ENCODE peak calls at places on chromosomes 7 and 10, in eight cellular contexts. One of them, this sample, is unnamed.

GRCh38 chr7:76054129-76055120 is 6.5 kb downstream of the MDH2 start:
- DNase-seq in colonic mucosa: no peak
- DNase-seq in foreskin fibroblast: peak
- DNase-seq in bronchial epithelial cell: peak
- DNase-seq in A673: no peak
- DNase-seq in A549: peak
- DNase-seq in kidney epithelial cell: peak
- DNase-seq in neural crest cell: no peak
- DNase-seq in this sample: no peak

GRCh38 chr7:127678330-127678729 is 26.3 kb downstream of the SND1 start:
- DNase-seq in colonic mucosa: no peak
- DNase-seq in foreskin fibroblast: no peak
- DNase-seq in bronchial epithelial cell: no peak
- DNase-seq in A673: no peak
- DNase-seq in A549: no peak
- DNase-seq in kidney epithelial cell: no peak
- DNase-seq in neural crest cell: no peak
- DNase-seq in this sample: no peak

GRCh38 chr7:28169166-28169713 is 11.4 kb downstream of the JAZF1 start:
- DNase-seq in colonic mucosa: no peak
- DNase-seq in foreskin fibroblast: peak
- DNase-seq in bronchial epithelial cell: no peak
- DNase-seq in A673: no peak
- DNase-seq in A549: no peak
- DNase-seq in kidney epithelial cell: no peak
- DNase-seq in neural crest cell: no peak
- DNase-seq in this sample: no peak

GRCh38 chr7:57404343-57404966 is 45.5 kb upstream of the ZNF716 start:
- DNase-seq in colonic mucosa: no peak
- DNase-seq in foreskin fibroblast: no peak
- DNase-seq in bronchial epithelial cell: no peak
- DNase-seq in A673: no peak
- DNase-seq in A549: no peak
- DNase-seq in kidney epithelial cell: no peak
- DNase-seq in neural crest cell: no peak
- DNase-seq in this sample: no peak

GRCh38 chr10:69229565-69229886 is 9.4 kb downstream of the HKDC1 start:
- DNase-seq in colonic mucosa: no peak
- DNase-seq in foreskin fibroblast: no peak
- DNase-seq in bronchial epithelial cell: no peak
- DNase-seq in A673: no peak
- DNase-seq in A549: no peak
- DNase-seq in kidney epithelial cell: no peak
- DNase-seq in neural crest cell: no peak
- DNase-seq in this sample: no peak

GRCh38 chr10:44569193-44570091 is 184.5 kb upstream of the CXCL12 start:
- DNase-seq in colonic mucosa: no peak
- DNase-seq in foreskin fibroblast: peak
- DNase-seq in bronchial epithelial cell: no peak
- DNase-seq in A673: no peak
- DNase-seq in A549: no peak
- DNase-seq in kidney epithelial cell: no peak
- DNase-seq in neural crest cell: no peak
- DNase-seq in this sample: peak

GRCh38 chr7:106615808-106616691 is 44.9 kb downstream of the CCDC71L start:
- DNase-seq in colonic mucosa: no peak
- DNase-seq in foreskin fibroblast: no peak
- DNase-seq in bronchial epithelial cell: no peak
- DNase-seq in A673: no peak
- DNase-seq in A549: no peak
- DNase-seq in kidney epithelial cell: no peak
- DNase-seq in neural crest cell: no peak
- DNase-seq in this sample: no peak

GRCh38 chr7:38306914-38307313 is 33.5 kb upstream of the TARP start:
- DNase-seq in colonic mucosa: no peak
- DNase-seq in foreskin fibroblast: no peak
- DNase-seq in bronchial epithelial cell: no peak
- DNase-seq in A673: no peak
- DNase-seq in A549: no peak
- DNase-seq in kidney epithelial cell: no peak
- DNase-seq in neural crest cell: no peak
- DNase-seq in this sample: no peak

GRCh38 chr7:124515431-124515830 is 250.2 kb downstream of the GPR37 start:
- DNase-seq in colonic mucosa: no peak
- DNase-seq in foreskin fibroblast: no peak
- DNase-seq in bronchial epithelial cell: no peak
- DNase-seq in A673: no peak
- DNase-seq in A549: no peak
- DNase-seq in kidney epithelial cell: no peak
- DNase-seq in neural crest cell: no peak
- DNase-seq in this sample: no peak

GRCh38 chr7:54674891-54675290 is 84.1 kb downstream of the SEC61G start:
- DNase-seq in colonic mucosa: no peak
- DNase-seq in foreskin fibroblast: no peak
- DNase-seq in bronchial epithelial cell: no peak
- DNase-seq in A673: no peak
- DNase-seq in A549: no peak
- DNase-seq in kidney epithelial cell: no peak
- DNase-seq in neural crest cell: no peak
- DNase-seq in this sample: no peak

GRCh38 chr7:54680377-54681005 is 78.5 kb downstream of the SEC61G start:
- DNase-seq in colonic mucosa: no peak
- DNase-seq in foreskin fibroblast: no peak
- DNase-seq in bronchial epithelial cell: no peak
- DNase-seq in A673: no peak
- DNase-seq in A549: no peak
- DNase-seq in kidney epithelial cell: no peak
- DNase-seq in neural crest cell: no peak
- DNase-seq in this sample: no peak

GRCh38 chr7:54679414-54679813 is 79.6 kb downstream of the SEC61G start:
- DNase-seq in colonic mucosa: no peak
- DNase-seq in foreskin fibroblast: no peak
- DNase-seq in bronchial epithelial cell: no peak
- DNase-seq in A673: no peak
- DNase-seq in A549: no peak
- DNase-seq in kidney epithelial cell: no peak
- DNase-seq in neural crest cell: no peak
- DNase-seq in this sample: no peak

GRCh38 chr7:54678763-54679396 is 80.1 kb downstream of the SEC61G start:
- DNase-seq in colonic mucosa: no peak
- DNase-seq in foreskin fibroblast: peak
- DNase-seq in bronchial epithelial cell: peak
- DNase-seq in A673: no peak
- DNase-seq in A549: peak
- DNase-seq in kidney epithelial cell: no peak
- DNase-seq in neural crest cell: no peak
- DNase-seq in this sample: no peak
- TF ChIP-seq CTCF in colonic mucosa: no peak
- TF ChIP-seq CTCF in foreskin fibroblast: no peak
- TF ChIP-seq CTCF in bronchial epithelial cell: no peak
- TF ChIP-seq CTCF in A673: no peak
- TF ChIP-seq CTCF in A549: no peak
- TF ChIP-seq CTCF in kidney epithelial cell: no peak
- TF ChIP-seq CTCF in neural crest cell: no peak
- TF ChIP-seq CTCF in this sample: no peak

DNA sequence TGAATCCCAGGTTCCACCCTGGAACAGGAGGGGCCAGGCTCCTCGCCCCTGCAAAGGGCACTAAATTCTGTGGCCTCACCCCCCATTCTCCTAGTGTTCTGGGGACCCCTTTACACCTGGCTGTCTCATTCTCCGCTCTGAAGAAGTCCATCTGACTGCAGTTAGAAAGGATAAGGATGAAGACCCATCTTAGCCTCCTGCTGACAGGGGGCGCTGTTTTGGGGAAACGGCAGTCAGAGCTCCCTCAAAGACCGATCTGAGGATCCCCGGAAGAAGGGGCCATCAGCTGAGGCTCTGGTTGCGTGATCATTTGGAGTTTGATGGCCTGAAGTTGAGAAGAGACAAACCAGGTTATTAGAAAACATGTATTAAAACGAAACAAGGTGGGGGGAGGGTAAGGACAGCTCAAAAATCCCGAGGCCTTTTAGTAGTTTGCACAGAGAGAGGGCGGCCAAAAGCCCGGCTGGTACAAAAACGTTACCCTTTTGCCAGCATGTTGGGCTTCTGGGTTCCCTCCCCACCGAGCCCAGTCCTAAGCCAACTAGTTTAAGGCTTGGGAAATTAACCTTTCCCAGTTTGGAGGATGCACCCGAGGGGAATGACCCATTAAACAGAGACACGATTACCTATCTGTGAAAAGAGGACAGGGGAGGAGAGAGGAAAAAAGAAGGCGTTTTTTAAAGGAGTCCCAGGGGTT is 102.8 kb downstream of the CHN2 start:
- DNase-seq in colonic mucosa: no peak
- DNase-seq in foreskin fibroblast: no peak
- DNase-seq in bronchial epithelial cell: no peak
- DNase-seq in A673: no peak
- DNase-seq in A549: peak
- DNase-seq in kidney epithelial cell: no peak
- DNase-seq in neural crest cell: peak
- DNase-seq in this sample: no peak
- TF ChIP-seq CTCF in colonic mucosa: no peak
- TF ChIP-seq CTCF in foreskin fibroblast: peak
- TF ChIP-seq CTCF in bronchial epithelial cell: no peak
- TF ChIP-seq CTCF in A673: peak
- TF ChIP-seq CTCF in A549: no peak
- TF ChIP-seq CTCF in kidney epithelial cell: peak
- TF ChIP-seq CTCF in neural crest cell: peak
- TF ChIP-seq CTCF in this sample: peak

GRCh38 chr10:98858525-98858924 is 377.1 kb downstream of the HPSE2 start:
- DNase-seq in colonic mucosa: no peak
- DNase-seq in foreskin fibroblast: peak
- DNase-seq in bronchial epithelial cell: peak
- DNase-seq in A673: peak
- DNase-seq in A549: peak
- DNase-seq in kidney epithelial cell: no peak
- DNase-seq in neural crest cell: no peak
- DNase-seq in this sample: no peak
- TF ChIP-seq CTCF in colonic mucosa: no peak
- TF ChIP-seq CTCF in foreskin fibroblast: no peak
- TF ChIP-seq CTCF in bronchial epithelial cell: no peak
- TF ChIP-seq CTCF in A673: peak
- TF ChIP-seq CTCF in A549: peak
- TF ChIP-seq CTCF in kidney epithelial cell: no peak
- TF ChIP-seq CTCF in neural crest cell: peak
- TF ChIP-seq CTCF in this sample: no peak

DNA sequence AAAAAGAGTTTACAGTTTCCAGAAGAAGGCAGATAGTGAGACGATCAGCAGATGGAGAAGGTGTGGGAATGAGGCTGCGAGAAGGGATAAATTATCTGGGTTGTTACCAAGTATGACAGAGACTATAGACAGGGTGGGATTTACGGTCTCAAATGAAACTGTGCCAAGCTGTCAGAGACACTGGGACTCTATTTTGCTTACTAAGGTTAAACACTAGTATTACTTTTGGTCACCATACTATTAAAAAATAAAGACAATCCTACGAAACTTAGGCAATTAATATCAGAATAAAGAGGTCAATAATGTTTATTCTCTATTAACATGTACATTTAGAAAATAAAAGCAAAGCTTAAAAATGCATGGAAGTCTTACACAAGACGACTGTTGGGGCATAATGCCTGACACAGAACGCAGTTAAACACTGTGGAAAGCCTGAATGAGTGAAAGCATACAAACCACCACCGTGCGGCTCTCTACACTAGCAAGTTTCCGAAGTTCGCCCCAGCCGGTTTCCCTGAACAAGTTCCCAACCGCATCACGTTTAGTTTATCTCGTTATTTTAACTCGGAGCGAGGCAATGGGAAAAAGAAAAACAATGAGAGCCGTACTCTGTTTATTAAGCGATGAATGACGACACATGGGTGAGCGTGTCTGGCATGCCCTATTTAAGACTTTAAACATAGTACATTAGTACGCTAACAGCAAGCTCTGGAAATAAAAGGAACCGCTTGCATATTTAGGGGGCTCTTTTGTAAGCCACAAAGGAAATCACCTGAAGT is 911 bp upstream of the CC2D2B start:
- DNase-seq in colonic mucosa: peak
- DNase-seq in foreskin fibroblast: peak
- DNase-seq in bronchial epithelial cell: peak
- DNase-seq in A673: peak
- DNase-seq in A549: peak
- DNase-seq in kidney epithelial cell: no peak
- DNase-seq in neural crest cell: peak
- DNase-seq in this sample: peak
- TF ChIP-seq CTCF in colonic mucosa: no peak
- TF ChIP-seq CTCF in foreskin fibroblast: peak
- TF ChIP-seq CTCF in bronchial epithelial cell: peak
- TF ChIP-seq CTCF in A673: peak
- TF ChIP-seq CTCF in A549: no peak
- TF ChIP-seq CTCF in kidney epithelial cell: peak
- TF ChIP-seq CTCF in neural crest cell: no peak
- TF ChIP-seq CTCF in this sample: peak

DNA sequence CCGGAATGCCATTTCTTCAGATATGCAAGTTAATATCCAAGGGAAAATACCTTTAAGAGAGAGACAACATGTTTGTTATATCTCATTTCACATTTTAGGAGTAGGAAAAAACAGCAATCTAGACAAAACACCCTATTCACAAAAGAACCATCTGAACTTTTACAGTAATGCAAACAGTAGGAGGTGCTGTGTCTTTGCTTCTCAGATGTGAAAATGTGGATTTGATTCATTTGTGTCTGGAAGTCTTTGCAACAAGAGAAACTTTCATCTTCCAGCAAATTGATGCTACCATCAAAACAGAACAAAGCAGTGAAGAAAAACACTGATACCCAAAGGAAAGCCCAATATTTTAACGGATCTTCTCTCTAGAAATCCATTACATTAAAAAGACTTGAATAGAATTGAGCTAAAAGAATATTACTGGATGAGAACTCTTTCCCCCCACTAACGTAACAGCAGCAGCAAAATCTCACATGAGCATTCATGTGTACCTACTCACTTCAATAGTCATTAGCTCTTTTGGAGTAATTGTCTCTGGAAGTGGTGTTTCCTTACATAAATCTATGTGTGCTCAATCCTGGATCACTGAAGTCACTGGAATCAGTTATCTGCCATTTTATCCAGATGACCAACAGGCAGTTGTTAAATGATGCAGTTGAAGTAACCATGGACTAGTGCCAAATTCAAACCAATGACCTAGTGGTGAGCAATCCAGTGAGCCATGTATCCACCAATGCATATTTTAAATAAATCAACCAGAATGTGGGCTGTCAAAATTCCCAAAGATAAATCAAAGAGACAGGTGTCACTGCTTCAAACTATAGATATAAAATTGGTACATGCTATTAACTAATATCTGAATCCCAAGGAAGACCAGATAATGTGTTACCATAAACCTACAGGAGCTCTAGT is 1.8 kb downstream of the SEMA3C start:
- DNase-seq in colonic mucosa: no peak
- DNase-seq in foreskin fibroblast: peak
- DNase-seq in bronchial epithelial cell: peak
- DNase-seq in A673: peak
- DNase-seq in A549: peak
- DNase-seq in kidney epithelial cell: peak
- DNase-seq in neural crest cell: no peak
- DNase-seq in this sample: no peak
- TF ChIP-seq CTCF in colonic mucosa: no peak
- TF ChIP-seq CTCF in foreskin fibroblast: peak
- TF ChIP-seq CTCF in bronchial epithelial cell: peak
- TF ChIP-seq CTCF in A673: peak
- TF ChIP-seq CTCF in A549: peak
- TF ChIP-seq CTCF in kidney epithelial cell: peak
- TF ChIP-seq CTCF in neural crest cell: peak
- TF ChIP-seq CTCF in this sample: peak